ENCODE peak calls at places on chromosome 14, in six cellular contexts. K is left lung; A is H9; R is DMS53; Z is stimulated activated effector memory CD8-positive, alpha-beta T cell treated with anti-CD3 and anti-CD28 coated beads, Interleukin-12 subunit alpha, Interleukin-12 subunit beta, amount 100 ng/mL, for 72 hours; I is GM04504. F is an unnamed sample.
A peak's percentile ranks its signal among the peaks of the same experiment; 100 is the strongest.

GRCh38 chr14:37483672-37484071 is 111.4 kb downstream of the FOXA1 start:
- DNase-seq in K (no peak), A (no peak), R (no peak), Z (no peak), I (no peak), F (no peak)

GRCh38 chr14:64208981-64209380 is 85.2 kb downstream of the ESR2 start:
- DNase-seq in K (no peak), A (no peak), R (no peak), Z (no peak), I (no peak), F (no peak)

GRCh38 chr14:70706177-70706576 is 64.5 kb downstream of the TTC9 start:
- DNase-seq in K (no peak), A (no peak), R (no peak), Z (no peak), I (no peak), F (no peak)

GRCh38 chr14:101600891-101601602 is 39.8 kb downstream of the DIO3 start:
- DNase-seq in K (no peak), A (no peak), R (no peak), Z (no peak), I (no peak), F (peak; percentile 31)

GRCh38 chr14:95291859-95292542 is 27.7 kb downstream of the CLMN start:
- DNase-seq in K (no peak), A (peak; percentile 18), R (peak; percentile 93), Z (no peak), I (no peak), F (no peak)

GRCh38 chr14:90140956-90141316 is 79.1 kb downstream of the KCNK13 start:
- DNase-seq in K (no peak), A (no peak), R (peak; percentile 29), Z (no peak), I (peak; percentile 4), F (no peak)

GRCh38 chr14:69321601-69322330 is 61.8 kb downstream of the GALNT16 start:
- DNase-seq in K (no peak), A (no peak), R (no peak), Z (no peak), I (no peak), F (peak; percentile 44)

GRCh38 chr14:37131205-37131604 is 41.2 kb downstream of the SLC25A21 start:
- DNase-seq in K (no peak), A (no peak), R (no peak), Z (no peak), I (no peak), F (no peak)

GRCh38 chr14:88929656-88930436 is 105.4 kb downstream of the TTC8 start:
- DNase-seq in K (no peak), A (peak; percentile 36), R (no peak), Z (no peak), I (no peak), F (peak; percentile 63)

GRCh38 chr14:68655021-68655811 is 137.7 kb downstream of the ZFP36L1 start:
- DNase-seq in K (no peak), A (no peak), R (no peak), Z (no peak), I (no peak), F (no peak)

GRCh38 chr14:65103150-65103760 is 938 bp upstream of the MAX start:
- DNase-seq in K (no peak), A (no peak), R (peak; percentile 83), Z (no peak), I (no peak), F (no peak)

GRCh38 chr14:81384900-81385299 is 15.2 kb downstream of the STON2 start:
- DNase-seq in K (no peak), A (no peak), R (no peak), Z (no peak), I (no peak), F (no peak)

GRCh38 chr14:98210045-98210678 is 1061.8 kb downstream of the BCL11B start:
- DNase-seq in K (no peak), A (no peak), R (no peak), Z (no peak), I (no peak), F (peak; percentile 68)

GRCh38 chr14:43795600-43796228 is 711.4 kb downstream of the FSCB start:
- DNase-seq in K (no peak), A (no peak), R (peak; percentile 57), Z (no peak), I (no peak), F (no peak)

F was measured in endodermal cell.